ENCODE peak calls at places on chromosomes 13 and 19, in nine cellular contexts. H, N, K, E, P, W, L, U and C are unnamed samples.

GRCh38 chr13:46158222-46158621 is 23.8 kb downstream of the LCP1 start:
- DNase-seq in H (no peak), N (no peak), K (no peak), E (no peak), P (no peak), W (no peak), L (no peak), U (no peak), C (no peak)

GRCh38 chr13:98275711-98276171 is 98.7 kb upstream of the RNF113B start:
- DNase-seq in H (no peak), N (no peak), K (no peak), E (no peak), P (no peak), W (no peak), L (no peak), U (no peak), C (no peak)

GRCh38 chr19:18502633-18503294 is 19.1 kb downstream of the ELL start:
- DNase-seq in H (no peak), N (no peak), K (no peak), E (peak), P (no peak), W (no peak), L (peak), U (no peak), C (no peak)

GRCh38 chr19:14352526-14352925 is 28.7 kb upstream of the ADGRE5 start:
- DNase-seq in H (no peak), N (no peak), K (no peak), E (no peak), P (no peak), W (no peak), L (no peak), U (peak), C (no peak)

GRCh38 chr13:26618726-26619125 is 61.2 kb downstream of the WASF3 start:
- DNase-seq in H (no peak), N (no peak), K (no peak), E (no peak), P (no peak), W (no peak), L (no peak), U (no peak), C (no peak)

GRCh38 chr13:88656751-88657150 is 985.6 kb downstream of the SLITRK5 start:
- DNase-seq in H (no peak), N (no peak), K (no peak), E (no peak), P (no peak), W (no peak), L (no peak), U (no peak), C (no peak)

GRCh38 chr19:7993560-7993959 is 11.9 kb downstream of the ELAVL1 start:
- DNase-seq in H (no peak), N (no peak), K (no peak), E (no peak), P (no peak), W (no peak), L (no peak), U (no peak), C (no peak)

GRCh38 chr13:44197791-44198770 is 175.5 kb upstream of the SERP2 start:
- DNase-seq in H (no peak), N (no peak), K (peak), E (no peak), P (no peak), W (no peak), L (no peak), U (no peak), C (peak)

GRCh38 chr19:16861875-16862274 is 26.9 kb upstream of the F2RL3 start:
- DNase-seq in H (no peak), N (no peak), K (no peak), E (no peak), P (no peak), W (no peak), L (no peak), U (no peak), C (no peak)

GRCh38 chr13:73129023-73129422 is 70.2 kb downstream of the KLF5 start:
- DNase-seq in H (no peak), N (no peak), K (no peak), E (no peak), P (no peak), W (no peak), L (no peak), U (no peak), C (no peak)

GRCh38 chr13:50668882-50669281 is 174.6 kb downstream of the DLEU7 start:
- DNase-seq in H (no peak), N (no peak), K (no peak), E (no peak), P (peak), W (no peak), L (no peak), U (no peak), C (no peak)

GRCh38 chr13:28636677-28637317 is 22.1 kb upstream of the POMP start:
- DNase-seq in H (peak), N (peak), K (peak), E (peak), P (no peak), W (peak), L (no peak), U (peak), C (no peak)

GRCh38 chr19:5907216-5907615 is 2.5 kb downstream of the VMAC start:
- DNase-seq in H (no peak), N (no peak), K (no peak), E (no peak), P (no peak), W (no peak), L (no peak), U (no peak), C (no peak)

GRCh38 chr19:39409207-39409885 is 2.7 kb downstream of the ZFP36 start:
- DNase-seq in H (peak), N (peak), K (no peak), E (peak), P (no peak), W (peak), L (peak), U (peak), C (no peak)

GRCh38 chr13:80030491-80030890 is 310.4 kb downstream of the SPRY2 start:
- DNase-seq in H (peak), N (no peak), K (no peak), E (no peak), P (no peak), W (no peak), L (no peak), U (no peak), C (no peak)

GRCh38 chr13:96821971-96822370 is 172.3 kb downstream of the OXGR1 start:
- DNase-seq in H (no peak), N (no peak), K (no peak), E (no peak), P (no peak), W (no peak), L (no peak), U (no peak), C (no peak)

GRCh38 chr13:20231839-20232555 is at the start of gene GJB6:
- DNase-seq in H (peak), N (no peak), K (no peak), E (peak), P (no peak), W (no peak), L (peak), U (no peak), C (peak)

GRCh38 chr13:48500652-48501197 is 32.2 kb downstream of the RCBTB2 start:
- DNase-seq in H (peak), N (no peak), K (no peak), E (no peak), P (no peak), W (peak), L (no peak), U (no peak), C (no peak)

GRCh38 chr13:80556291-80556690 is 215.4 kb upstream of the SPRY2 start:
- DNase-seq in H (no peak), N (no peak), K (no peak), E (no peak), P (no peak), W (no peak), L (no peak), U (peak), C (no peak)

GRCh38 chr19:43651758-43652545 is 12.3 kb upstream of the CADM4 start:
- DNase-seq in H (peak), N (peak), K (no peak), E (peak), P (no peak), W (peak), L (no peak), U (peak), C (no peak)

GRCh38 chr13:24053505-24054251 is 106.8 kb upstream of the SPATA13 start:
- DNase-seq in H (peak), N (peak), K (peak), E (peak), P (no peak), W (peak), L (no peak), U (peak), C (peak)

GRCh38 chr13:41148421-41149283 is 16.1 kb upstream of the KBTBD6 start:
- DNase-seq in H (no peak), N (no peak), K (no peak), E (no peak), P (no peak), W (no peak), L (no peak), U (no peak), C (no peak)

GRCh38 chr13:41150058-41150457 is 17.5 kb upstream of the KBTBD6 start:
- DNase-seq in H (no peak), N (no peak), K (no peak), E (no peak), P (no peak), W (no peak), L (no peak), U (no peak), C (no peak)

GRCh38 chr13:41156611-41157010 is 24.0 kb upstream of the KBTBD6 start:
- DNase-seq in H (no peak), N (no peak), K (no peak), E (no peak), P (no peak), W (no peak), L (no peak), U (no peak), C (no peak)

GRCh38 chr13:41154042-41154441 is 21.4 kb upstream of the KBTBD6 start:
- DNase-seq in H (no peak), N (no peak), K (no peak), E (no peak), P (no peak), W (no peak), L (no peak), U (no peak), C (no peak)

DNA sequence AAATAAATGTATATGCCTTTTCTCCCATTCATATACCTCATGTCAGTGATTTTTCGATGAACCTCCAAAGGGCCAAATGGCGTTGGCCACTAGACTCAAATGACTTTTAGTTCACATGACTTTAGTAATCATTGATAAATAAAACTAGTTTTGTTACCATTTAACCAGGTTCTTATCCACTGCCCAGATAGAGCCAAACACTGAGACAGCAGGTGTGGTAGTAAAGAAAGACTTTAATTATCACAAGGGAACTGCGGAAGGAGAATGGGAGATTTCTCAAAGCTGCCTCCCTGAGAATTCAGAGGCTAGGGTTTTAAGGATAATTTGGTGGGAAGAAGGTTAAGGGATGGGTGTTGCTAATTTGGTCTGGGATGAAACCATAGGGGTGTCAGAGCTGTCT is 19.4 kb upstream of the KBTBD6 start:
- DNase-seq in H (no peak), N (no peak), K (no peak), E (no peak), P (no peak), W (no peak), L (no peak), U (no peak), C (no peak)
- TF ChIP-seq POLR2AphosphoS5 in H (no peak), N (no peak), K (no peak), E (no peak), P (no peak), W (no peak), L (no peak), U (no peak), C (no peak)

DNA sequence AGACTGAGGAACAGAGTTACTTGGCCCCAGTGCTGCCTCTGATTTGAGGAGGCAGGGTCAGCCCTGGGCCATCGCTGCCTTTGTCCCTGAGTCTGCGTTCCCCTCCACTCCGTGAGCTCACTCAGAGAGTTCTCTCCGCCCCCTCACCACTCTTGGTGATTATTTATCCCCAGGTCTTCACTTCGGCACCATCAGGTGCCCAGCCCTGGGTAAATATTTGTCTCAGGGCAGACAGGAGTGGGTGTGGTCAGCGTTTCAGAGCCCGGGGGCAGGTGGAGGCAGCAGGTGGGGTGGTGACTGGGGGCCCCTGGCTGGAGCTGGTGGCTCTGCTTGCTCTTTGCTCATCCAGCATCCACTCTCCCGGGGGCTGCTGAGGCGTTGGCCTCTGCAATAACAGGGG is 20.6 kb downstream of the PPP1R37 start:
- DNase-seq in H (peak), N (no peak), K (no peak), E (no peak), P (no peak), W (peak), L (no peak), U (no peak), C (no peak)
- TF ChIP-seq POLR2AphosphoS5 in H (no peak), N (no peak), K (no peak), E (no peak), P (no peak), W (no peak), L (no peak), U (no peak), C (no peak)

GRCh38 chr19:46661735-46662592 is 982 bp upstream of the DACT3 start:
- DNase-seq in H (peak), N (peak), K (no peak), E (peak), P (no peak), W (peak), L (peak), U (peak), C (no peak)

GRCh38 chr19:46660601-46661019 is 372 bp downstream of the DACT3 start:
- DNase-seq in H (peak), N (no peak), K (no peak), E (peak), P (no peak), W (no peak), L (no peak), U (no peak), C (no peak)

GRCh38 chr19:46660008-46660517 is 919 bp downstream of the DACT3 start:
- DNase-seq in H (peak), N (no peak), K (no peak), E (peak), P (no peak), W (no peak), L (no peak), U (peak), C (no peak)

GRCh38 chr19:46661020-46661731 is at the start of gene DACT3:
- DNase-seq in H (peak), N (peak), K (peak), E (peak), P (peak), W (peak), L (peak), U (peak), C (peak)

GRCh38 chr19:46659151-46660007 is 1.6 kb downstream of the DACT3 start:
- DNase-seq in H (peak), N (no peak), K (no peak), E (peak), P (no peak), W (no peak), L (peak), U (peak), C (no peak)
- TF ChIP-seq POLR2AphosphoS5 in H (no peak), N (no peak), K (no peak), E (no peak), P (peak), W (no peak), L (no peak), U (peak), C (no peak)

DNA sequence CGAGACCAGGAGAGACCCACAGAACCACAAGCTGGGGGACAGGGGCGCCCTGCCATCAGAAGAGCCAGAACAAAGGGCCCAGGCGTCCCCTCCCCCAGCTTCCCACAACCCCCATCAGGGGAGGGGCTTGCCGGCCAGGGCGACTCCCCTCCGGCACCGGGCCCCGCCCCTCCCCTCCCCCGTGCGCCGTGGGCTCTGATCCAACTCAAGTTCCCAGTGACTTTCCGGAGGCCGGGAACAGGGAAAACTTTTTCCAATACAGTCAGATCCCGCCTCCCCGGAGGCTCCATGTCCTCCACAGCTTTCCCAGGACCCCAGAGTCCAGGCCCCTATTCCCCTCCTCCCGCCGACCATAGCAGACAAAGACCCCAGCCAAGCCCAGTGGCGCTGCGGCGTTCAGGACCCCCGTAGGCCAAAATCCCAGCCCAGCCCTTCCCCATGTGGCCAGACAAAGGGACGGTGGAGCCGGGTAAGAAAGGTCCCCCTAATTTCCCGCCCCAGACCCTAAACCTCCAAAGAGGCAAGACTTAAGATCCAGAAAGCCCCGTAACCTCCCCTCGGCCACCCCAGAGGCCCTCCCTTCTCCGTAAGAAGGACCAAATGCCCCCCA is 673 bp downstream of the TEAD2 start:
- DNase-seq in H (peak), N (no peak), K (no peak), E (peak), P (no peak), W (peak), L (peak), U (peak), C (no peak)
- TF ChIP-seq POLR2AphosphoS5 in H (peak), N (no peak), K (no peak), E (no peak), P (peak), W (peak), L (peak), U (peak), C (no peak)